ENCODE peak calls at places on chromosomes 2 and 18, in seven cellular contexts. H, S, X, V, W, J and C are unnamed samples.

GRCh38 chr2:170306293-170306873 is 128.4 kb downstream of the MYO3B start:
- DNase-seq in H (no peak), S (no peak), X (no peak), V (no peak), W (no peak), J (no peak), C (no peak)

GRCh38 chr18:79574938-79575525 is 104.6 kb upstream of the CTDP1 start:
- DNase-seq in H (no peak), S (no peak), X (no peak), V (no peak), W (peak; percentile 60), J (no peak), C (no peak)

GRCh38 chr18:44079602-44080001 is 601.1 kb upstream of the SETBP1 start:
- DNase-seq in H (no peak), S (peak; percentile 85), X (peak; percentile 88), V (no peak), W (no peak), J (no peak), C (peak; percentile 44)

GRCh38 chr2:5021148-5021547 is 671.0 kb upstream of the SOX11 start:
- DNase-seq in H (no peak), S (no peak), X (no peak), V (peak; percentile 65), W (no peak), J (no peak), C (no peak)

GRCh38 chr2:82339805-82340204 is 2035.3 kb upstream of the LRRTM1 start:
- DNase-seq in H (no peak), S (no peak), X (no peak), V (no peak), W (no peak), J (no peak), C (no peak)

GRCh38 chr2:199303814-199304213 is 153.9 kb downstream of the SATB2 start:
- DNase-seq in H (no peak), S (no peak), X (peak; percentile 20), V (no peak), W (no peak), J (no peak), C (peak; percentile 74)

GRCh38 chr2:240426797-240427721 is 8.4 kb upstream of the GPC1 start:
- DNase-seq in H (no peak), S (no peak), X (peak; percentile 56), V (no peak), W (peak; percentile 45), J (no peak), C (peak; percentile 80)

GRCh38 chr18:832085-832681 is 20.1 kb upstream of the YES1 start:
- DNase-seq in H (no peak), S (no peak), X (no peak), V (peak; percentile 70), W (no peak), J (no peak), C (peak; percentile 21)

GRCh38 chr2:69381337-69381737 is 5.7 kb downstream of the GFPT1 start:
- DNase-seq in H (no peak), S (no peak), X (peak; percentile 55), V (no peak), W (no peak), J (no peak), C (no peak)